ENCODE peak calls at places on chromosomes 11 and 22, in ten cellular contexts. K is substantia nigra; I is nephron progenitor cell; E is astrocyte of the spinal cord; T is cardiac muscle cell; X is CD8-positive, alpha-beta memory T cell; B is kidney tubule cell; A is NCI-H460; C is central memory CD4-positive, alpha-beta T cell; O is lower lobe of right lung. J is an unnamed sample.

GRCh38 chr11:57800444-57801184 is 39.0 kb downstream of the CTNND1 start:
- DNase-seq in K (peak), I (peak), E (peak), T (peak), X (no peak), B (peak), A (peak), C (peak), O (no peak), J (no peak)

GRCh38 chr11:111339758-111340388 is 39.2 kb downstream of the POU2AF1 start:
- DNase-seq in K (no peak), I (no peak), E (no peak), T (no peak), X (no peak), B (no peak), A (no peak), C (no peak), O (no peak), J (no peak)

GRCh38 chr22:41237036-41237706 is 3.6 kb downstream of the CHADL start:
- DNase-seq in K (no peak), I (no peak), E (no peak), T (no peak), X (no peak), B (no peak), A (no peak), C (no peak), O (no peak), J (no peak)

GRCh38 chr11:27649800-27650199 is 50.5 kb downstream of the BDNF start:
- DNase-seq in K (no peak), I (no peak), E (no peak), T (no peak), X (no peak), B (no peak), A (no peak), C (no peak), O (no peak), J (no peak)

GRCh38 chr22:19042285-19043110 is 79.7 kb downstream of the DGCR2 start:
- DNase-seq in K (no peak), I (no peak), E (no peak), T (no peak), X (no peak), B (no peak), A (no peak), C (no peak), O (peak), J (no peak)

GRCh38 chr22:31676700-31677099 is 14.7 kb upstream of the PISD start:
- DNase-seq in K (peak), I (peak), E (peak), T (peak), X (peak), B (peak), A (peak), C (peak), O (peak), J (peak)

GRCh38 chr11:44814881-44815592 is 88.3 kb downstream of the TSPAN18 start:
- DNase-seq in K (no peak), I (no peak), E (peak), T (peak), X (no peak), B (peak), A (no peak), C (no peak), O (no peak), J (no peak)

GRCh38 chr22:44586337-44586990 is 88.4 kb upstream of the RTL6 start:
- DNase-seq in K (no peak), I (no peak), E (no peak), T (no peak), X (peak), B (no peak), A (no peak), C (no peak), O (peak), J (no peak)

GRCh38 chr11:69957849-69958248 is 120.3 kb upstream of the ANO1 start:
- DNase-seq in K (no peak), I (no peak), E (no peak), T (no peak), X (no peak), B (no peak), A (no peak), C (no peak), O (no peak), J (no peak)

GRCh38 chr22:28670153-28670552 is 9.5 kb downstream of the TTC28 start:
- DNase-seq in K (no peak), I (no peak), E (no peak), T (no peak), X (no peak), B (no peak), A (no peak), C (no peak), O (no peak), J (no peak)

GRCh38 chr11:64173616-64174355 is 7.9 kb upstream of the MACROD1 start:
- DNase-seq in K (no peak), I (no peak), E (no peak), T (no peak), X (no peak), B (no peak), A (no peak), C (no peak), O (no peak), J (no peak)

GRCh38 chr11:134883484-134883883 is 471.4 kb upstream of the B3GAT1 start:
- DNase-seq in K (no peak), I (no peak), E (no peak), T (no peak), X (no peak), B (no peak), A (no peak), C (no peak), O (no peak), J (no peak)

GRCh38 chr22:48343461-48343860 is 1484.2 kb downstream of the BRD1 start:
- DNase-seq in K (no peak), I (no peak), E (no peak), T (no peak), X (no peak), B (no peak), A (no peak), C (no peak), O (no peak), J (no peak)

GRCh38 chr22:44404341-44405020 is 91.7 kb upstream of the SHISAL1 start:
- DNase-seq in K (no peak), I (no peak), E (no peak), T (no peak), X (peak), B (no peak), A (no peak), C (no peak), O (no peak), J (no peak)

GRCh38 chr11:110948112-110948511 is 235.9 kb upstream of the ARHGAP20 start:
- DNase-seq in K (no peak), I (no peak), E (peak), T (peak), X (no peak), B (no peak), A (no peak), C (no peak), O (no peak), J (no peak)

GRCh38 chr11:65860278-65861164 is at the start of gene MUS81:
- DNase-seq in K (peak), I (peak), E (peak), T (peak), X (peak), B (peak), A (peak), C (peak), O (peak), J (peak)

GRCh38 chr11:114084414-114084813 is 24.9 kb downstream of the ZBTB16 start:
- DNase-seq in K (no peak), I (no peak), E (no peak), T (no peak), X (no peak), B (no peak), A (no peak), C (no peak), O (no peak), J (no peak)

GRCh38 chr11:108944486-108945178 is 279.8 kb downstream of the DDX10 start:
- DNase-seq in K (no peak), I (no peak), E (no peak), T (no peak), X (no peak), B (no peak), A (no peak), C (no peak), O (no peak), J (no peak)

GRCh38 chr11:9525116-9525515 is 48.4 kb upstream of the WEE1 start:
- DNase-seq in K (no peak), I (no peak), E (no peak), T (no peak), X (no peak), B (peak), A (no peak), C (no peak), O (no peak), J (no peak)

GRCh38 chr11:9570313-9570712 is 3.2 kb upstream of the WEE1 start:
- DNase-seq in K (no peak), I (no peak), E (no peak), T (no peak), X (no peak), B (peak), A (no peak), C (no peak), O (no peak), J (no peak)

GRCh38 chr22:30947163-30947820 is 21.3 kb downstream of the MORC2 start:
- DNase-seq in K (peak), I (peak), E (no peak), T (no peak), X (no peak), B (no peak), A (no peak), C (no peak), O (no peak), J (peak)

GRCh38 chr11:45259607-45260006 is 26.5 kb downstream of the SYT13 start:
- DNase-seq in K (no peak), I (no peak), E (peak), T (no peak), X (no peak), B (peak), A (no peak), C (no peak), O (no peak), J (no peak)

GRCh38 chr11:118200497-118200896 is 24.1 kb upstream of the SCN2B start:
- DNase-seq in K (no peak), I (no peak), E (no peak), T (no peak), X (no peak), B (no peak), A (no peak), C (no peak), O (no peak), J (no peak)

GRCh38 chr11:132453411-132453810 is 1078.9 kb downstream of the OPCML start:
- DNase-seq in K (no peak), I (no peak), E (no peak), T (no peak), X (no peak), B (no peak), A (no peak), C (no peak), O (no peak), J (no peak)

GRCh38 chr22:20061481-20061861 is 18.6 kb upstream of the DGCR8 start:
- DNase-seq in K (no peak), I (no peak), E (no peak), T (peak), X (no peak), B (peak), A (no peak), C (no peak), O (no peak), J (peak)

GRCh38 chr11:35009191-35009940 is 92.9 kb downstream of the PDHX start:
- DNase-seq in K (no peak), I (no peak), E (peak), T (peak), X (no peak), B (peak), A (no peak), C (no peak), O (no peak), J (no peak)

GRCh38 chr11:5129457-5129877 is 8.7 kb downstream of the OR52A5 start:
- DNase-seq in K (no peak), I (no peak), E (no peak), T (no peak), X (no peak), B (no peak), A (no peak), C (no peak), O (no peak), J (no peak)

GRCh38 chr11:57711414-57712255 is at the start of gene MED19:
- DNase-seq in K (no peak), I (peak), E (peak), T (peak), X (peak), B (peak), A (peak), C (peak), O (peak), J (peak)

GRCh38 chr11:130772266-130773227 is 143.7 kb downstream of the SNX19 start:
- DNase-seq in K (no peak), I (no peak), E (peak), T (peak), X (no peak), B (peak), A (no peak), C (no peak), O (no peak), J (no peak)

GRCh38 chr11:128021304-128022006 is 565.9 kb downstream of the ETS1 start:
- DNase-seq in K (no peak), I (peak), E (no peak), T (peak), X (no peak), B (peak), A (no peak), C (no peak), O (no peak), J (peak)

GRCh38 chr11:73288873-73289707 is 17.0 kb downstream of the P2RY6 start:
- DNase-seq in K (peak), I (peak), E (peak), T (peak), X (peak), B (peak), A (peak), C (peak), O (peak), J (peak)

GRCh38 chr22:50157976-50158375 is 12.6 kb upstream of the PANX2 start:
- DNase-seq in K (no peak), I (no peak), E (no peak), T (no peak), X (no peak), B (peak), A (no peak), C (no peak), O (peak), J (no peak)

GRCh38 chr11:65624931-65625627 is 9.5 kb downstream of the PCNX3 start:
- DNase-seq in K (no peak), I (no peak), E (no peak), T (no peak), X (no peak), B (no peak), A (no peak), C (no peak), O (no peak), J (no peak)

GRCh38 chr11:127524618-127525017 is 524.0 kb upstream of the KIRREL3 start:
- DNase-seq in K (no peak), I (no peak), E (no peak), T (no peak), X (no peak), B (no peak), A (no peak), C (no peak), O (no peak), J (no peak)

GRCh38 chr11:64539239-64539638 is 51.8 kb upstream of the SLC22A12 start:
- DNase-seq in K (no peak), I (no peak), E (no peak), T (no peak), X (peak), B (no peak), A (no peak), C (no peak), O (peak), J (no peak)

J was measured in left lobe of liver.